ENCODE peak calls at places on chromosomes 4 and X, in ten cellular contexts. T, S, O, Z, F, H, C, U, N and J are unnamed samples. For H3K36me3, the result is how much of the 10 kb centered on the place peaks cover.

GRCh38 chrX:136752796-136753195 is 27.9 kb downstream of the ARHGEF6 start:
- DNase-seq in S (no peak), U (peak), T (peak), O (no peak), N (no peak), H (peak), F (no peak), C (no peak), Z (peak), J (no peak)

GRCh38 chrX:103362504-103362903 is 6.2 kb downstream of the TCEAL9 start:
- DNase-seq in N (no peak), C (no peak), O (no peak), F (no peak), U (no peak), T (no peak), S (no peak), Z (no peak), H (no peak), J (peak)

GRCh38 chr4:1091561-1091995 is 21.8 kb downstream of the RNF212 start:
- DNase-seq in N (no peak), H (no peak), Z (no peak), S (no peak), T (no peak), O (peak), U (no peak), F (no peak), C (no peak), J (no peak)

GRCh38 chrX:71532078-71532752 is 689 bp upstream of the OGT start:
- DNase-seq in U (no peak), N (no peak), O (peak), S (no peak), F (no peak), Z (no peak), T (peak), C (peak), H (peak), J (peak)

GRCh38 chr4:165874799-165875371 is 1.8 kb downstream of the TLL1 start:
- DNase-seq in O (peak), T (no peak), C (no peak), Z (no peak), S (no peak), F (peak), U (peak), N (peak), H (no peak), J (peak)

GRCh38 chrX:11836284-11836683 is 78.2 kb downstream of the MSL3 start:
- DNase-seq in S (no peak), H (no peak), Z (no peak), C (no peak), O (no peak), U (no peak), N (no peak), F (no peak), T (no peak), J (no peak)

GRCh38 chr4:107845721-107846120 is 21.0 kb downstream of the SGMS2 start:
- DNase-seq in T (no peak), S (no peak), N (no peak), U (no peak), C (no peak), Z (no peak), O (no peak), H (peak), F (no peak), J (no peak)

GRCh38 chr4:82380344-82380743 is 6.6 kb upstream of the HNRNPD start:
- DNase-seq in N (peak), U (no peak), S (no peak), T (no peak), C (no peak), O (no peak), H (no peak), F (no peak), Z (no peak), J (no peak)

GRCh38 chrX:118215346-118215745 is 98.7 kb upstream of the KLHL13 start:
- DNase-seq in O (no peak), T (no peak), U (no peak), H (no peak), C (no peak), F (no peak), Z (no peak), N (no peak), S (no peak), J (no peak)

GRCh38 chr4:38298868-38299713 is 338.9 kb downstream of the PTTG2 start:
- DNase-seq in S (no peak), C (no peak), U (no peak), F (no peak), Z (no peak), N (no peak), T (no peak), O (no peak), H (no peak), J (no peak)

GRCh38 chrX:54891573-54891972 is 29.1 kb upstream of the TRO start:
- DNase-seq in N (peak), T (peak), C (peak), F (peak), U (no peak), Z (no peak), H (peak), O (peak), S (no peak), J (peak)

GRCh38 chr4:113919611-113920010 is 59.8 kb downstream of the ARSJ start:
- DNase-seq in Z (no peak), U (no peak), T (peak), N (no peak), S (no peak), F (no peak), O (no peak), H (peak), C (no peak), J (no peak)

GRCh38 chr4:71029504-71029903 is 36.1 kb downstream of the DCK start:
- DNase-seq in C (no peak), H (no peak), N (no peak), Z (no peak), O (no peak), T (no peak), S (no peak), U (no peak), F (no peak), J (no peak)

GRCh38 chr4:145679991-145680455 is at the start of gene C4orf51:
- DNase-seq in Z (no peak), N (peak), C (no peak), T (peak), H (peak), F (peak), O (no peak), S (no peak), U (peak), J (peak)

GRCh38 chrX:2401590-2402360 is 99.0 kb downstream of the DHRSX start:
- DNase-seq in H (no peak), T (no peak), S (no peak), F (peak), N (peak), Z (no peak), C (no peak), U (peak), O (no peak), J (no peak)

GRCh38 chrX:17375631-17376380 is 806 bp downstream of the NHS start:
- DNase-seq in T (no peak), U (peak), S (no peak), O (no peak), F (no peak), C (no peak), Z (peak), N (no peak), H (peak), J (peak)

GRCh38 chr4:182145360-182145905 is 97.8 kb upstream of the TENM3 start:
- DNase-seq in O (no peak), C (no peak), F (no peak), H (no peak), U (peak), Z (no peak), T (no peak), N (no peak), S (no peak), J (peak)

GRCh38 chr4:188190461-188190860 is 51.2 kb downstream of the TRIML1 start:
- DNase-seq in T (no peak), H (no peak), N (no peak), Z (no peak), U (no peak), F (no peak), S (no peak), O (no peak), C (no peak), J (no peak)

GRCh38 chr4:634599-634985 is 9.2 kb downstream of the PDE6B start:
- DNase-seq in Z (no peak), O (no peak), F (no peak), S (no peak), T (no peak), U (peak), N (no peak), C (no peak), H (no peak), J (no peak)

GRCh38 chr4:8644461-8644891 is 51.9 kb downstream of the CPZ start:
- DNase-seq in N (no peak), Z (peak), S (no peak), U (peak), T (no peak), O (peak), C (no peak), F (no peak), H (no peak), J (no peak)

GRCh38 chr4:168731006-168731636 is 234.3 kb downstream of the PALLD start:
- DNase-seq in S (no peak), C (no peak), U (peak), F (no peak), H (peak), Z (no peak), N (no peak), O (no peak), T (peak), J (peak)

GRCh38 chr4:78954048-78954666 is 14.9 kb upstream of the PAQR3 start:
- DNase-seq in O (no peak), T (no peak), F (no peak), C (peak), Z (no peak), S (no peak), U (no peak), N (no peak), H (peak), J (peak)

GRCh38 chr4:73234712-73235111 is 23.9 kb downstream of the ANKRD17 start:
- DNase-seq in U (no peak), N (no peak), Z (no peak), S (no peak), T (no peak), H (no peak), F (no peak), O (no peak), C (no peak), J (no peak)

GRCh38 chr4:169619518-169619957 is 840 bp upstream of the CLCN3 start:
- DNase-seq in H (peak), F (peak), Z (no peak), C (peak), T (peak), N (peak), S (no peak), O (peak), U (no peak), J (peak)

GRCh38 chrX:130803537-130803936 is 99.5 kb downstream of the ENOX2 start:
- DNase-seq in Z (no peak), F (no peak), C (no peak), N (no peak), T (no peak), O (no peak), U (no peak), H (no peak), S (no peak), J (no peak)

GRCh38 chrX:120736989-120737388 is 107.1 kb upstream of the C1GALT1C1 start:
- DNase-seq in S (no peak), N (no peak), F (no peak), O (no peak), H (no peak), T (peak), U (peak), Z (no peak), C (no peak), J (no peak)

GRCh38 chrX:155094468-155095061 is 23.3 kb downstream of the BRCC3 start:
- DNase-seq in T (peak), C (peak), N (no peak), U (no peak), Z (no peak), O (no peak), H (peak), F (no peak), S (no peak), J (peak)

GRCh38 chr4:77591532-77591931 is 14.1 kb upstream of the CXCL13 start:
- DNase-seq in S (no peak), N (no peak), U (no peak), C (no peak), F (no peak), O (no peak), Z (no peak), T (no peak), H (no peak), J (no peak)

GRCh38 chr4:100907465-100908454 is 389.9 kb upstream of the EMCN start:
- DNase-seq in C (no peak), Z (no peak), H (peak), O (no peak), N (no peak), U (peak), T (no peak), F (no peak), S (no peak), J (no peak)

GRCh38 chr4:156970501-156971167 is 965 bp downstream of the PDGFC start:
- DNase-seq in N (peak), Z (peak), H (peak), S (no peak), F (peak), U (peak), T (no peak), O (peak), C (no peak), J (peak)

GRCh38 chr4:48681856-48682255 is 98.2 kb downstream of the FRYL start:
- DNase-seq in N (no peak), F (no peak), U (no peak), C (no peak), Z (no peak), H (peak), S (no peak), T (no peak), O (peak), J (peak)

DNA sequence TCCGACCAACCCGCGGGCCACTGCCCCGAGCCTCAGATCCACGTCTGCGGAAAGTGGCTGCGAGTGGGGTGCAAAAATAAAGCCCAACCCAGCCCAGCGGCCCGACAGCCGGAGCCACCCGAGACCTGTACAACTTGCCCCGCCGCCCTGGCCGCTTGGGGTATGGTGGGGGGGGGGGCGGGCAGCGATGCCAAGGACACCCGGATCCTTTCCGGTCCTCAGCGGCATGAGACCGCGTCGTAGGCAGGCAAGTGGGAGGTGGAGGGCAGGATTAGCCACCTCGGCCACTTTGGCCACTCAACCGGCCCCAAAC is 1.6 kb downstream of the SLITRK4 start:
- DNase-seq in U (no peak), Z (no peak), N (no peak), F (no peak), O (no peak), H (no peak), T (no peak), S (no peak), C (no peak), J (no peak)
- H3K4me3 ChIP-seq in U (no peak), Z (peak), N (peak), F (peak), O (peak), H (peak), T (peak), S (peak), C (no peak), J (peak)

GRCh38 chr4:2252530-2252924 is 9.4 kb downstream of the MXD4 start:
- DNase-seq in U (peak), T (no peak), O (peak), H (no peak), Z (no peak), N (no peak), F (no peak), S (no peak), C (no peak), J (no peak)

GRCh38 chr4:2250764-2251072 is 8.8 kb upstream of the HAUS3 start:
- DNase-seq in N (no peak), O (peak), Z (no peak), S (no peak), F (no peak), T (no peak), C (no peak), U (no peak), H (no peak), J (no peak)

GRCh38 chr4:2251795-2252529 is 9.9 kb downstream of the MXD4 start:
- DNase-seq in U (peak), S (no peak), C (no peak), F (no peak), T (no peak), Z (no peak), O (peak), N (no peak), H (no peak), J (no peak)

GRCh38 chr4:2250003-2250763 is 8.3 kb upstream of the HAUS3 start:
- DNase-seq in S (no peak), C (no peak), H (no peak), N (no peak), T (no peak), U (peak), O (peak), F (peak), Z (no peak), J (no peak)

GRCh38 chr4:2251073-2251794 is 9.3 kb upstream of the HAUS3 start:
- DNase-seq in F (peak), C (no peak), N (no peak), Z (no peak), U (peak), S (no peak), T (no peak), H (no peak), O (peak), J (no peak)
- H3K36me3 ChIP-seq in F (under half), C (under half), N (half or more), Z (under half), U (under half), S (under half), T (under half), H (half or more), O (half or more), J (under half)

GRCh38 chrX:135295944-135296305 is 13.4 kb upstream of the ETDC start:
- DNase-seq in F (no peak), S (no peak), H (no peak), Z (no peak), T (no peak), U (no peak), N (no peak), C (no peak), O (no peak), J (no peak)
- H3K4me3 ChIP-seq in F (no peak), S (peak), H (peak), Z (peak), T (peak), U (peak), N (peak), C (no peak), O (peak), J (peak)

GRCh38 chrX:108473979-108474378 is 34.3 kb downstream of the COL4A5 start:
- DNase-seq in F (no peak), S (no peak), N (no peak), O (no peak), C (no peak), U (no peak), Z (no peak), H (no peak), T (no peak), J (no peak)

GRCh38 chrX:108464604-108465003 is 25.0 kb downstream of the COL4A5 start:
- DNase-seq in O (no peak), T (peak), F (no peak), H (peak), U (no peak), Z (no peak), N (no peak), C (no peak), S (no peak), J (no peak)

GRCh38 chrX:108468486-108468885 is 28.8 kb downstream of the COL4A5 start:
- DNase-seq in S (no peak), N (no peak), Z (no peak), O (no peak), F (no peak), H (peak), U (no peak), T (peak), C (no peak), J (no peak)
- H3K36me3 ChIP-seq in S (under half), N (under half), Z (under half), O (under half), F (under half), H (under half), U (under half), T (under half), C (under half), J (under half)

GRCh38 chrX:153636716-153637115 is 10.3 kb upstream of the DUSP9 start:
- DNase-seq in H (no peak), N (no peak), F (no peak), C (no peak), T (no peak), U (peak), O (no peak), S (no peak), Z (no peak), J (no peak)
- H3K4me3 ChIP-seq in H (no peak), N (no peak), F (no peak), C (no peak), T (no peak), U (no peak), O (no peak), S (no peak), Z (no peak), J (no peak)